ENCODE peak calls at places on chromosomes 13 and 19, in six cellular contexts. One of them, this sample, is unnamed.

GRCh38 chr19:40578442-40578908 is 1.8 kb downstream of the SHKBP1 start:
- DNase-seq in fibroblast of pulmonary artery: peak; percentile 58
- DNase-seq in right atrium auricular region: no peak
- DNase-seq in astrocyte: peak; percentile 16
- DNase-seq in cardiac muscle cell: peak; percentile 57
- DNase-seq in GM03348: no peak
- DNase-seq in this sample: peak; percentile 31

GRCh38 chr19:29245221-29245620 is 32.3 kb upstream of the UQCRFS1 start:
- DNase-seq in astrocyte: no peak
- DNase-seq in fibroblast of pulmonary artery: peak; percentile 2
- DNase-seq in GM03348: no peak
- DNase-seq in right atrium auricular region: no peak
- DNase-seq in cardiac muscle cell: peak; percentile 10
- DNase-seq in this sample: no peak

GRCh38 chr19:13974073-13974472 is 21.8 kb downstream of the DCAF15 start:
- DNase-seq in astrocyte: no peak
- DNase-seq in right atrium auricular region: no peak
- DNase-seq in GM03348: no peak
- DNase-seq in fibroblast of pulmonary artery: peak; percentile 23
- DNase-seq in cardiac muscle cell: no peak
- DNase-seq in this sample: no peak

GRCh38 chr19:51141181-51141580 is 920 bp upstream of the SIGLEC7 start:
- DNase-seq in cardiac muscle cell: no peak
- DNase-seq in GM03348: no peak
- DNase-seq in right atrium auricular region: no peak
- DNase-seq in fibroblast of pulmonary artery: no peak
- DNase-seq in astrocyte: no peak
- DNase-seq in this sample: no peak

GRCh38 chr19:46065486-46065885 is 24.7 kb upstream of the IGFL4 start:
- DNase-seq in astrocyte: peak; percentile 65
- DNase-seq in right atrium auricular region: no peak
- DNase-seq in GM03348: peak; percentile 34
- DNase-seq in cardiac muscle cell: peak; percentile 40
- DNase-seq in fibroblast of pulmonary artery: peak; percentile 51
- DNase-seq in this sample: peak; percentile 19

GRCh38 chr13:95641291-95641811 is 3.2 kb downstream of the DZIP1 start:
- DNase-seq in cardiac muscle cell: peak; percentile 52
- DNase-seq in astrocyte: peak; percentile 28
- DNase-seq in fibroblast of pulmonary artery: peak; percentile 18
- DNase-seq in right atrium auricular region: no peak
- DNase-seq in GM03348: peak; percentile 11
- DNase-seq in this sample: peak; percentile 13

GRCh38 chr13:113203507-113204377 is 4.7 kb downstream of the PCID2 start:
- DNase-seq in cardiac muscle cell: peak; percentile 13
- DNase-seq in fibroblast of pulmonary artery: no peak
- DNase-seq in GM03348: no peak
- DNase-seq in astrocyte: no peak
- DNase-seq in right atrium auricular region: no peak
- DNase-seq in this sample: peak; percentile 93

GRCh38 chr19:12913011-12913561 is 6.0 kb downstream of the SYCE2 start:
- DNase-seq in right atrium auricular region: peak; percentile 77
- DNase-seq in cardiac muscle cell: peak; percentile 91
- DNase-seq in fibroblast of pulmonary artery: peak; percentile 83
- DNase-seq in astrocyte: peak; percentile 36
- DNase-seq in GM03348: peak; percentile 72
- DNase-seq in this sample: peak; percentile 6

GRCh38 chr13:44422755-44423643 is 49.4 kb downstream of the SERP2 start:
- DNase-seq in GM03348: no peak
- DNase-seq in right atrium auricular region: no peak
- DNase-seq in cardiac muscle cell: no peak
- DNase-seq in astrocyte: no peak
- DNase-seq in fibroblast of pulmonary artery: peak; percentile 57
- DNase-seq in this sample: no peak

GRCh38 chr13:40433577-40433976 is 232.9 kb downstream of the FOXO1 start:
- DNase-seq in astrocyte: no peak
- DNase-seq in right atrium auricular region: no peak
- DNase-seq in GM03348: no peak
- DNase-seq in cardiac muscle cell: no peak
- DNase-seq in fibroblast of pulmonary artery: no peak
- DNase-seq in this sample: no peak

GRCh38 chr13:84607614-84608013 is 725.3 kb upstream of the SLITRK1 start:
- DNase-seq in GM03348: peak; percentile 74
- DNase-seq in fibroblast of pulmonary artery: peak; percentile 70
- DNase-seq in cardiac muscle cell: peak; percentile 61
- DNase-seq in right atrium auricular region: no peak
- DNase-seq in astrocyte: peak; percentile 86
- DNase-seq in this sample: no peak